ENCODE peak calls at places on chromosomes 5 and 9, in nine cellular contexts. One of them, this sample, is unnamed.

GRCh38 chr5:141742866-141743651 is 61.0 kb upstream of the ARAP3 start:
- DNase-seq in HL-60: no peak
- DNase-seq in T-helper 2 cell: no peak
- DNase-seq in myocyte: peak
- DNase-seq in stimulated activated CD8-positive, alpha-beta memory T cell treated with anti-CD3 and anti-CD28 coated beads, Interleukin-12 subunit alpha, Interleukin-12 subunit beta, amount 100 ng/mL, for 4 hours: no peak
- DNase-seq in adipocyte: peak
- DNase-seq in foreskin keratinocyte: peak
- DNase-seq in type B pancreatic cell: no peak
- DNase-seq in breast epithelium: no peak
- DNase-seq in this sample: no peak

GRCh38 chr5:19626218-19626617 is 361.8 kb downstream of the CDH18 start:
- DNase-seq in T-helper 2 cell: no peak
- DNase-seq in stimulated activated CD8-positive, alpha-beta memory T cell treated with anti-CD3 and anti-CD28 coated beads, Interleukin-12 subunit alpha, Interleukin-12 subunit beta, amount 100 ng/mL, for 4 hours: no peak
- DNase-seq in foreskin keratinocyte: no peak
- DNase-seq in type B pancreatic cell: no peak
- DNase-seq in HL-60: no peak
- DNase-seq in adipocyte: no peak
- DNase-seq in myocyte: no peak
- DNase-seq in breast epithelium: no peak
- DNase-seq in this sample: no peak

GRCh38 chr9:4077499-4078102 is 222.3 kb downstream of the GLIS3 start:
- DNase-seq in myocyte: peak
- DNase-seq in HL-60: peak
- DNase-seq in T-helper 2 cell: no peak
- DNase-seq in type B pancreatic cell: no peak
- DNase-seq in breast epithelium: peak
- DNase-seq in stimulated activated CD8-positive, alpha-beta memory T cell treated with anti-CD3 and anti-CD28 coated beads, Interleukin-12 subunit alpha, Interleukin-12 subunit beta, amount 100 ng/mL, for 4 hours: no peak
- DNase-seq in adipocyte: peak
- DNase-seq in foreskin keratinocyte: no peak
- DNase-seq in this sample: no peak

GRCh38 chr5:121164632-121165031 is 687.0 kb upstream of the FTMT start:
- DNase-seq in adipocyte: no peak
- DNase-seq in myocyte: no peak
- DNase-seq in foreskin keratinocyte: no peak
- DNase-seq in T-helper 2 cell: no peak
- DNase-seq in breast epithelium: no peak
- DNase-seq in stimulated activated CD8-positive, alpha-beta memory T cell treated with anti-CD3 and anti-CD28 coated beads, Interleukin-12 subunit alpha, Interleukin-12 subunit beta, amount 100 ng/mL, for 4 hours: no peak
- DNase-seq in HL-60: peak
- DNase-seq in type B pancreatic cell: no peak
- DNase-seq in this sample: no peak

GRCh38 chr5:83015676-83016075 is 61.5 kb downstream of the TMEM167A start:
- DNase-seq in adipocyte: peak
- DNase-seq in HL-60: no peak
- DNase-seq in type B pancreatic cell: no peak
- DNase-seq in breast epithelium: no peak
- DNase-seq in myocyte: no peak
- DNase-seq in foreskin keratinocyte: no peak
- DNase-seq in T-helper 2 cell: no peak
- DNase-seq in stimulated activated CD8-positive, alpha-beta memory T cell treated with anti-CD3 and anti-CD28 coated beads, Interleukin-12 subunit alpha, Interleukin-12 subunit beta, amount 100 ng/mL, for 4 hours: no peak
- DNase-seq in this sample: no peak

GRCh38 chr5:81749562-81750307 is 1.2 kb downstream of the SSBP2 start:
- DNase-seq in T-helper 2 cell: peak
- DNase-seq in foreskin keratinocyte: no peak
- DNase-seq in HL-60: peak
- DNase-seq in type B pancreatic cell: peak
- DNase-seq in breast epithelium: peak
- DNase-seq in stimulated activated CD8-positive, alpha-beta memory T cell treated with anti-CD3 and anti-CD28 coated beads, Interleukin-12 subunit alpha, Interleukin-12 subunit beta, amount 100 ng/mL, for 4 hours: peak
- DNase-seq in adipocyte: peak
- DNase-seq in myocyte: peak
- DNase-seq in this sample: peak

GRCh38 chr5:3339092-3339797 is 256.4 kb upstream of the IRX1 start:
- DNase-seq in HL-60: no peak
- DNase-seq in stimulated activated CD8-positive, alpha-beta memory T cell treated with anti-CD3 and anti-CD28 coated beads, Interleukin-12 subunit alpha, Interleukin-12 subunit beta, amount 100 ng/mL, for 4 hours: no peak
- DNase-seq in T-helper 2 cell: no peak
- DNase-seq in type B pancreatic cell: no peak
- DNase-seq in myocyte: no peak
- DNase-seq in adipocyte: no peak
- DNase-seq in foreskin keratinocyte: no peak
- DNase-seq in breast epithelium: no peak
- DNase-seq in this sample: no peak

GRCh38 chr5:22541037-22541436 is 312.1 kb downstream of the CDH12 start:
- DNase-seq in breast epithelium: no peak
- DNase-seq in HL-60: no peak
- DNase-seq in myocyte: peak
- DNase-seq in T-helper 2 cell: no peak
- DNase-seq in foreskin keratinocyte: no peak
- DNase-seq in adipocyte: no peak
- DNase-seq in stimulated activated CD8-positive, alpha-beta memory T cell treated with anti-CD3 and anti-CD28 coated beads, Interleukin-12 subunit alpha, Interleukin-12 subunit beta, amount 100 ng/mL, for 4 hours: no peak
- DNase-seq in type B pancreatic cell: no peak
- DNase-seq in this sample: peak

GRCh38 chr5:73130811-73131210 is 10.4 kb downstream of the TMEM171 start:
- DNase-seq in breast epithelium: no peak
- DNase-seq in stimulated activated CD8-positive, alpha-beta memory T cell treated with anti-CD3 and anti-CD28 coated beads, Interleukin-12 subunit alpha, Interleukin-12 subunit beta, amount 100 ng/mL, for 4 hours: no peak
- DNase-seq in myocyte: no peak
- DNase-seq in T-helper 2 cell: no peak
- DNase-seq in type B pancreatic cell: no peak
- DNase-seq in HL-60: no peak
- DNase-seq in adipocyte: no peak
- DNase-seq in foreskin keratinocyte: no peak
- DNase-seq in this sample: no peak

GRCh38 chr9:30172206-30172605 is 2212.2 kb upstream of the ACO1 start:
- DNase-seq in T-helper 2 cell: no peak
- DNase-seq in breast epithelium: no peak
- DNase-seq in type B pancreatic cell: no peak
- DNase-seq in myocyte: peak
- DNase-seq in foreskin keratinocyte: no peak
- DNase-seq in HL-60: no peak
- DNase-seq in adipocyte: no peak
- DNase-seq in stimulated activated CD8-positive, alpha-beta memory T cell treated with anti-CD3 and anti-CD28 coated beads, Interleukin-12 subunit alpha, Interleukin-12 subunit beta, amount 100 ng/mL, for 4 hours: no peak
- DNase-seq in this sample: no peak

GRCh38 chr9:35488566-35489312 is 1.2 kb upstream of the RUSC2 start:
- DNase-seq in stimulated activated CD8-positive, alpha-beta memory T cell treated with anti-CD3 and anti-CD28 coated beads, Interleukin-12 subunit alpha, Interleukin-12 subunit beta, amount 100 ng/mL, for 4 hours: no peak
- DNase-seq in adipocyte: no peak
- DNase-seq in breast epithelium: no peak
- DNase-seq in foreskin keratinocyte: no peak
- DNase-seq in HL-60: no peak
- DNase-seq in type B pancreatic cell: no peak
- DNase-seq in myocyte: no peak
- DNase-seq in T-helper 2 cell: no peak
- DNase-seq in this sample: no peak

GRCh38 chr5:148873690-148874485 is 47.5 kb downstream of the ADRB2 start:
- DNase-seq in myocyte: no peak
- DNase-seq in breast epithelium: no peak
- DNase-seq in stimulated activated CD8-positive, alpha-beta memory T cell treated with anti-CD3 and anti-CD28 coated beads, Interleukin-12 subunit alpha, Interleukin-12 subunit beta, amount 100 ng/mL, for 4 hours: no peak
- DNase-seq in HL-60: no peak
- DNase-seq in type B pancreatic cell: no peak
- DNase-seq in T-helper 2 cell: no peak
- DNase-seq in adipocyte: peak
- DNase-seq in foreskin keratinocyte: no peak
- DNase-seq in this sample: no peak

GRCh38 chr9:76162751-76163500 is 231.3 kb downstream of the RFK start:
- DNase-seq in stimulated activated CD8-positive, alpha-beta memory T cell treated with anti-CD3 and anti-CD28 coated beads, Interleukin-12 subunit alpha, Interleukin-12 subunit beta, amount 100 ng/mL, for 4 hours: no peak
- DNase-seq in breast epithelium: no peak
- DNase-seq in HL-60: no peak
- DNase-seq in foreskin keratinocyte: no peak
- DNase-seq in adipocyte: peak
- DNase-seq in T-helper 2 cell: no peak
- DNase-seq in type B pancreatic cell: no peak
- DNase-seq in myocyte: peak
- DNase-seq in this sample: peak

GRCh38 chr9:76716270-76716669 is 48.0 kb upstream of the PCA3 start:
- DNase-seq in myocyte: no peak
- DNase-seq in adipocyte: no peak
- DNase-seq in foreskin keratinocyte: no peak
- DNase-seq in breast epithelium: no peak
- DNase-seq in stimulated activated CD8-positive, alpha-beta memory T cell treated with anti-CD3 and anti-CD28 coated beads, Interleukin-12 subunit alpha, Interleukin-12 subunit beta, amount 100 ng/mL, for 4 hours: no peak
- DNase-seq in HL-60: no peak
- DNase-seq in type B pancreatic cell: no peak
- DNase-seq in T-helper 2 cell: no peak
- DNase-seq in this sample: peak

GRCh38 chr5:180739271-180739670 is 587 bp downstream of the OR2Y1 start:
- DNase-seq in stimulated activated CD8-positive, alpha-beta memory T cell treated with anti-CD3 and anti-CD28 coated beads, Interleukin-12 subunit alpha, Interleukin-12 subunit beta, amount 100 ng/mL, for 4 hours: no peak
- DNase-seq in type B pancreatic cell: no peak
- DNase-seq in breast epithelium: no peak
- DNase-seq in foreskin keratinocyte: no peak
- DNase-seq in myocyte: peak
- DNase-seq in T-helper 2 cell: no peak
- DNase-seq in HL-60: no peak
- DNase-seq in adipocyte: no peak
- DNase-seq in this sample: no peak